ENCODE peak calls at places on chromosomes 5 and 9, in five cellular contexts. A, C, P, O and N are unnamed samples.

GRCh38 chr5:180111273-180111695 is 39.7 kb upstream of the RNF130 start:
- DNase-seq in A (no peak), C (no peak), P (no peak), O (no peak), N (no peak)

GRCh38 chr5:73103885-73104284 is 16.5 kb upstream of the TMEM171 start:
- DNase-seq in A (no peak), C (no peak), P (no peak), O (no peak), N (no peak)

GRCh38 chr5:9069650-9070049 is 476.2 kb downstream of the SEMA5A start:
- DNase-seq in A (no peak), C (no peak), P (no peak), O (no peak), N (no peak)

GRCh38 chr9:78301466-78301865 is 4.5 kb downstream of the PSAT1 start:
- DNase-seq in A (no peak), C (no peak), P (no peak), O (no peak), N (no peak)

GRCh38 chr5:175689147-175689991 is 31.5 kb downstream of the HRH2 start:
- DNase-seq in A (no peak), C (no peak), P (no peak), O (no peak), N (peak)

GRCh38 chr9:70435948-70436347 is 21.5 kb upstream of the KLF9 start:
- DNase-seq in A (no peak), C (peak), P (no peak), O (no peak), N (no peak)

GRCh38 chr9:7246917-7247538 is 489.3 kb downstream of the KDM4C start:
- DNase-seq in A (no peak), C (no peak), P (no peak), O (no peak), N (no peak)

GRCh38 chr9:94860678-94861588 is 134.4 kb downstream of the AOPEP start:
- DNase-seq in A (peak), C (no peak), P (peak), O (no peak), N (no peak)

GRCh38 chr9:93713716-93714115 is 137.3 kb downstream of the PHF2 start:
- DNase-seq in A (no peak), C (no peak), P (no peak), O (no peak), N (no peak)

GRCh38 chr5:124651663-124652513 is 94.6 kb downstream of the ZNF608 start:
- DNase-seq in A (peak), C (peak), P (peak), O (peak), N (peak)

GRCh38 chr9:126724226-126724625 is 80.6 kb upstream of the ZBTB43 start:
- DNase-seq in A (no peak), C (no peak), P (no peak), O (no peak), N (no peak)

GRCh38 chr5:65776707-65777141 is 54.7 kb downstream of the NLN start:
- DNase-seq in A (no peak), C (no peak), P (no peak), O (no peak), N (no peak)

GRCh38 chr9:134236935-134237629 is 72.7 kb upstream of the RNU6ATAC start:
- DNase-seq in A (no peak), C (no peak), P (no peak), O (no peak), N (no peak)

GRCh38 chr9:134179595-134179917 is 15.2 kb upstream of the RNU6ATAC start:
- DNase-seq in A (no peak), C (no peak), P (no peak), O (no peak), N (no peak)

GRCh38 chr9:91038483-91039124 is 237.0 kb downstream of the SYK start:
- DNase-seq in A (no peak), C (no peak), P (no peak), O (no peak), N (no peak)

GRCh38 chr9:102456562-102456961 is 538.6 kb upstream of the CYLC2 start:
- DNase-seq in A (no peak), C (no peak), P (no peak), O (no peak), N (no peak)